ENCODE peak calls at places on chromosomes 11 and 22, in ten cellular contexts. Q, F, S, T, D, P, V, U, N and O are unnamed samples.

GRCh38 chr11:2581151-2581930 is 118.5 kb downstream of the KCNQ1OT1 start:
- DNase-seq in Q (no peak), F (no peak), S (no peak), T (peak), D (no peak), P (no peak), V (peak), U (no peak), N (peak), O (no peak)

GRCh38 chr11:126111458-126112116 is 48.9 kb upstream of the CDON start:
- DNase-seq in Q (no peak), F (no peak), S (no peak), T (no peak), D (no peak), P (peak), V (no peak), U (no peak), N (no peak), O (no peak)

GRCh38 chr11:69039501-69039900 is 9.2 kb upstream of the TPCN2 start:
- DNase-seq in Q (no peak), F (no peak), S (no peak), T (no peak), D (no peak), P (no peak), V (no peak), U (no peak), N (no peak), O (no peak)

GRCh38 chr11:58927393-58928081 is 11.8 kb upstream of the GLYATL1 start:
- DNase-seq in Q (no peak), F (no peak), S (no peak), T (no peak), D (no peak), P (peak), V (peak), U (peak), N (peak), O (peak)

GRCh38 chr11:106959800-106960199 is 58.5 kb downstream of the GUCY1A2 start:
- DNase-seq in Q (no peak), F (no peak), S (no peak), T (no peak), D (no peak), P (no peak), V (no peak), U (no peak), N (no peak), O (no peak)

GRCh38 chr11:15222777-15223176 is 108.1 kb downstream of the INSC start:
- DNase-seq in Q (no peak), F (no peak), S (no peak), T (no peak), D (no peak), P (no peak), V (no peak), U (no peak), N (no peak), O (no peak)

GRCh38 chr11:24386551-24387404 is 110.1 kb upstream of the LUZP2 start:
- DNase-seq in Q (no peak), F (no peak), S (no peak), T (no peak), D (no peak), P (peak), V (no peak), U (no peak), N (no peak), O (peak)

GRCh38 chr11:10762913-10763421 is 11.9 kb downstream of the CTR9 start:
- DNase-seq in Q (no peak), F (no peak), S (no peak), T (no peak), D (no peak), P (no peak), V (no peak), U (no peak), N (no peak), O (no peak)

GRCh38 chr11:72712168-72712721 is 38.0 kb upstream of the PDE2A start:
- DNase-seq in Q (peak), F (no peak), S (no peak), T (peak), D (no peak), P (no peak), V (no peak), U (no peak), N (no peak), O (no peak)

GRCh38 chr11:113550179-113550578 is 75.0 kb upstream of the DRD2 start:
- DNase-seq in Q (no peak), F (no peak), S (no peak), T (no peak), D (no peak), P (peak), V (no peak), U (no peak), N (no peak), O (no peak)

GRCh38 chr11:109728056-109728455 is 306.1 kb downstream of the C11orf87 start:
- DNase-seq in Q (no peak), F (no peak), S (no peak), T (no peak), D (no peak), P (peak), V (no peak), U (no peak), N (no peak), O (peak)

GRCh38 chr11:93169950-93170561 is 27.7 kb downstream of the SLC36A4 start:
- DNase-seq in Q (no peak), F (no peak), S (no peak), T (no peak), D (no peak), P (no peak), V (no peak), U (no peak), N (no peak), O (peak)

GRCh38 chr22:27551402-27551801 is 250.2 kb downstream of the MN1 start:
- DNase-seq in Q (no peak), F (no peak), S (no peak), T (no peak), D (no peak), P (no peak), V (no peak), U (no peak), N (no peak), O (no peak)

GRCh38 chr11:95705485-95706124 is 84.0 kb downstream of the FAM76B start:
- DNase-seq in Q (peak), F (peak), S (peak), T (peak), D (peak), P (peak), V (peak), U (peak), N (peak), O (peak)

GRCh38 chr11:44905131-44905866 is 45.4 kb downstream of the TP53I11 start:
- DNase-seq in Q (no peak), F (no peak), S (no peak), T (no peak), D (no peak), P (no peak), V (no peak), U (no peak), N (no peak), O (no peak)

GRCh38 chr22:46057206-46057605 is 80.2 kb upstream of the WNT7B start:
- DNase-seq in Q (no peak), F (no peak), S (no peak), T (peak), D (no peak), P (no peak), V (peak), U (no peak), N (no peak), O (no peak)

GRCh38 chr22:39537981-39538380 is 5.4 kb upstream of the RPS19BP1 start:
- DNase-seq in Q (no peak), F (no peak), S (no peak), T (no peak), D (no peak), P (no peak), V (no peak), U (no peak), N (no peak), O (no peak)

GRCh38 chr11:59614277-59615131 is 1.1 kb downstream of the OSBP start:
- DNase-seq in Q (no peak), F (no peak), S (no peak), T (no peak), D (no peak), P (no peak), V (peak), U (no peak), N (no peak), O (peak)

GRCh38 chr11:73971175-73971719 is 11.4 kb downstream of the UCP2 start:
- DNase-seq in Q (no peak), F (no peak), S (no peak), T (no peak), D (no peak), P (no peak), V (no peak), U (no peak), N (no peak), O (no peak)

GRCh38 chr22:19067696-19068348 is 54.4 kb downstream of the DGCR2 start:
- DNase-seq in Q (no peak), F (no peak), S (no peak), T (peak), D (no peak), P (no peak), V (no peak), U (no peak), N (no peak), O (no peak)

GRCh38 chr11:3221408-3222002 is 2.9 kb upstream of the MRGPRG start:
- DNase-seq in Q (no peak), F (no peak), S (no peak), T (no peak), D (no peak), P (no peak), V (no peak), U (no peak), N (no peak), O (no peak)

GRCh38 chr11:126494831-126495230 is 139.3 kb downstream of the ST3GAL4 start:
- DNase-seq in Q (no peak), F (no peak), S (no peak), T (no peak), D (no peak), P (no peak), V (no peak), U (no peak), N (no peak), O (no peak)

GRCh38 chr11:43913829-43914380 is 28.5 kb upstream of the C11orf96 start:
- DNase-seq in Q (no peak), F (no peak), S (no peak), T (no peak), D (no peak), P (no peak), V (no peak), U (no peak), N (no peak), O (no peak)

GRCh38 chr11:115678942-115679341 is 174.7 kb upstream of the CADM1 start:
- DNase-seq in Q (no peak), F (no peak), S (no peak), T (no peak), D (no peak), P (no peak), V (no peak), U (no peak), N (peak), O (no peak)

GRCh38 chr11:2387266-2387982 is 10.3 kb downstream of the CD81 start:
- DNase-seq in Q (peak), F (no peak), S (no peak), T (no peak), D (no peak), P (no peak), V (no peak), U (no peak), N (no peak), O (no peak)

GRCh38 chr11:79393362-79394043 is 47.3 kb downstream of the TENM4 start:
- DNase-seq in Q (no peak), F (no peak), S (no peak), T (no peak), D (peak), P (no peak), V (no peak), U (no peak), N (peak), O (no peak)

GRCh38 chr11:74701351-74701750 is 29.9 kb downstream of the CHRDL2 start:
- DNase-seq in Q (no peak), F (no peak), S (no peak), T (no peak), D (no peak), P (no peak), V (peak), U (no peak), N (no peak), O (no peak)

GRCh38 chr11:116101737-116102275 is 597.6 kb upstream of the CADM1 start:
- DNase-seq in Q (no peak), F (no peak), S (no peak), T (no peak), D (no peak), P (no peak), V (no peak), U (no peak), N (no peak), O (no peak)

GRCh38 chr11:8028766-8029165 is 41.6 kb downstream of the EIF3F start:
- DNase-seq in Q (no peak), F (no peak), S (no peak), T (no peak), D (no peak), P (no peak), V (no peak), U (no peak), N (no peak), O (no peak)

GRCh38 chr11:112128483-112129121 is 35.3 kb downstream of the IL18 start:
- DNase-seq in Q (peak), F (no peak), S (peak), T (no peak), D (peak), P (peak), V (no peak), U (no peak), N (no peak), O (peak)

GRCh38 chr11:45671246-45672171 is 6.1 kb upstream of the CHST1 start:
- DNase-seq in Q (peak), F (no peak), S (no peak), T (no peak), D (no peak), P (no peak), V (no peak), U (no peak), N (peak), O (no peak)

GRCh38 chr11:36475192-36475591 is 34.9 kb downstream of the TRAF6 start:
- DNase-seq in Q (no peak), F (no peak), S (no peak), T (no peak), D (no peak), P (no peak), V (no peak), U (no peak), N (no peak), O (no peak)

GRCh38 chr22:19535001-19535400 is 10.8 kb upstream of the CLDN5 start:
- DNase-seq in Q (no peak), F (no peak), S (no peak), T (no peak), D (no peak), P (no peak), V (no peak), U (no peak), N (no peak), O (no peak)